ENCODE peak calls at places on chromosome 21, in four cellular contexts. One of them, this sample, is unnamed.

GRCh38 chr21:25936776-25937175 is 202.0 kb downstream of the GABPA start:
- DNase-seq in HT1080: peak
- DNase-seq in fibroblast of villous mesenchyme: no peak
- DNase-seq in BJ: no peak
- DNase-seq in this sample: no peak

GRCh38 chr21:33554982-33555344 is 12.1 kb downstream of the SON start:
- DNase-seq in HT1080: no peak
- DNase-seq in fibroblast of villous mesenchyme: no peak
- DNase-seq in BJ: no peak
- DNase-seq in this sample: no peak

GRCh38 chr21:44456915-44457736 is 1.8 kb downstream of the LRRC3 start:
- DNase-seq in HT1080: no peak
- DNase-seq in fibroblast of villous mesenchyme: no peak
- DNase-seq in BJ: no peak
- DNase-seq in this sample: no peak

GRCh38 chr21:44785620-44786344 is 15.8 kb downstream of the UBE2G2 start:
- DNase-seq in HT1080: no peak
- DNase-seq in fibroblast of villous mesenchyme: peak
- DNase-seq in BJ: no peak
- DNase-seq in this sample: no peak

GRCh38 chr21:35578350-35578782 is 482.0 kb downstream of the SETD4 start:
- DNase-seq in HT1080: no peak
- DNase-seq in fibroblast of villous mesenchyme: peak
- DNase-seq in BJ: peak
- DNase-seq in this sample: peak

GRCh38 chr21:45534591-45535331 is 7.5 kb downstream of the SLC19A1 start:
- DNase-seq in HT1080: no peak
- DNase-seq in fibroblast of villous mesenchyme: no peak
- DNase-seq in BJ: no peak
- DNase-seq in this sample: no peak

GRCh38 chr21:45370575-45370974 is 34.4 kb upstream of the COL18A1 start:
- DNase-seq in HT1080: no peak
- DNase-seq in fibroblast of villous mesenchyme: no peak
- DNase-seq in BJ: no peak
- DNase-seq in this sample: no peak

GRCh38 chr21:26067836-26068401 is 102.7 kb downstream of the APP start:
- DNase-seq in HT1080: no peak
- DNase-seq in fibroblast of villous mesenchyme: no peak
- DNase-seq in BJ: no peak
- DNase-seq in this sample: no peak

GRCh38 chr21:29403291-29403690 is 104.6 kb downstream of the BACH1 start:
- DNase-seq in HT1080: no peak
- DNase-seq in fibroblast of villous mesenchyme: no peak
- DNase-seq in BJ: no peak
- DNase-seq in this sample: no peak

GRCh38 chr21:16082038-16082816 is 352.4 kb downstream of the USP25 start:
- DNase-seq in HT1080: peak
- DNase-seq in fibroblast of villous mesenchyme: peak
- DNase-seq in BJ: no peak
- DNase-seq in this sample: no peak

GRCh38 chr21:38351961-38352521 is 95.2 kb downstream of the KCNJ15 start:
- DNase-seq in HT1080: peak
- DNase-seq in fibroblast of villous mesenchyme: peak
- DNase-seq in BJ: peak
- DNase-seq in this sample: peak

This sample was measured in non-pigmented ciliary epithelial cell.